ENCODE peak calls at places on chromosomes 7 and 10, in ten cellular contexts. N is AG04450, R is neural progenitor cell, M is lower lobe of right lung, Z is endothelial cell of umbilical vein, I is small intestine, B is GM23248, L is fibroblast of the aortic adventitia, E is HFF-Myc, V is DND-41. X is an unnamed sample.

GRCh38 chr7:29091722-29092121 is 54.6 kb downstream of the CPVL start:
- DNase-seq in E (no peak), Z (no peak), B (peak; percentile 37), V (no peak), L (no peak), N (no peak), I (peak; percentile 65), M (no peak), R (peak; percentile 11), X (no peak)

GRCh38 chr7:14309432-14309831 is 320.0 kb upstream of the ETV1 start:
- DNase-seq in I (no peak), V (no peak), E (no peak), M (no peak), B (no peak), L (no peak), N (no peak), R (no peak), Z (no peak), X (no peak)

GRCh38 chr7:149688836-149689590 is 84.4 kb downstream of the ZNF467 start:
- DNase-seq in V (no peak), L (peak; percentile 67), M (no peak), N (no peak), B (no peak), Z (no peak), R (no peak), E (no peak), I (no peak), X (no peak)

GRCh38 chr10:16995867-16996529 is 133.6 kb downstream of the CUBN start:
- DNase-seq in B (peak; percentile 76), N (no peak), R (peak; percentile 34), L (peak; percentile 79), M (no peak), I (no peak), Z (peak; percentile 96), E (no peak), V (no peak), X (peak; percentile 25)

GRCh38 chr10:116910924-116911323 is 61.6 kb downstream of the ENO4 start:
- DNase-seq in M (no peak), N (no peak), E (no peak), V (no peak), I (no peak), R (no peak), L (no peak), B (no peak), Z (no peak), X (no peak)

GRCh38 chr10:124162774-124163354 is 69.5 kb upstream of the CHST15 start:
- DNase-seq in Z (no peak), M (no peak), I (no peak), V (no peak), R (no peak), L (no peak), E (no peak), N (no peak), B (no peak), X (no peak)

GRCh38 chr7:151236406-151236805 is 4.1 kb downstream of the CHPF2 start:
- DNase-seq in L (no peak), Z (no peak), M (peak; percentile 25), V (no peak), B (no peak), N (no peak), E (no peak), I (no peak), R (no peak), X (no peak)

GRCh38 chr7:80244206-80244956 is 109.8 kb downstream of the GNAI1 start:
- DNase-seq in L (peak; percentile 15), N (no peak), Z (peak; percentile 6), V (no peak), I (no peak), B (peak; percentile 46), E (no peak), R (no peak), M (no peak), X (no peak)

GRCh38 chr10:131701131-131701947 is 199.5 kb upstream of the PPP2R2D start:
- DNase-seq in L (no peak), I (no peak), B (no peak), V (no peak), R (no peak), M (no peak), N (no peak), Z (no peak), E (no peak), X (no peak)

GRCh38 chr7:127409629-127410028 is 17.1 kb upstream of the ZNF800 start:
- DNase-seq in V (no peak), M (no peak), N (no peak), R (peak; percentile 43), L (peak; percentile 10), B (peak; percentile 5), E (no peak), Z (no peak), I (no peak), X (no peak)

GRCh38 chr7:111091623-111092370 is 870 bp downstream of the LRRN3 start:
- DNase-seq in M (no peak), R (peak; percentile 79), E (no peak), B (no peak), L (no peak), V (no peak), N (no peak), I (no peak), Z (peak; percentile 40), X (no peak)
- H3K4me3 ChIP-seq in M (peak overlapping the region; percentile 43), R (peak overlapping the region; percentile 28), E (peak overlapping the region; percentile 21), B (no peak overlapping the region), L (peak overlapping the region; percentile 13), V (no peak overlapping the region), N (peak overlapping the region; percentile 55), I (peak overlapping the region; percentile 26), Z (no peak overlapping the region), X (peak overlapping the region; percentile 35)

GRCh38 chr10:21518629-21519321 is 6.7 kb downstream of the SKIDA1 start:
- DNase-seq in L (peak; percentile 64), E (no peak), R (peak; percentile 65), B (peak; percentile 62), M (peak; percentile 38), N (no peak), V (no peak), Z (peak; percentile 61), I (no peak), X (no peak)

GRCh38 chr10:21519327-21519933 is 6.1 kb downstream of the SKIDA1 start:
- DNase-seq in B (peak; percentile 28), R (peak; percentile 14), V (no peak), L (no peak), I (no peak), M (no peak), N (no peak), Z (no peak), E (no peak), X (no peak)

GRCh38 chr10:21521910-21522533 is 3.5 kb downstream of the SKIDA1 start:
- DNase-seq in L (no peak), E (no peak), V (no peak), B (no peak), N (no peak), M (no peak), R (peak; percentile 24), I (no peak), Z (no peak), X (no peak)

GRCh38 chr10:21517983-21518628 is 7.4 kb downstream of the SKIDA1 start:
- DNase-seq in I (no peak), L (peak; percentile 56), N (no peak), B (peak; percentile 76), R (peak; percentile 67), E (no peak), V (no peak), M (no peak), Z (no peak), X (no peak)

GRCh38 chr10:21519981-21520436 is 5.5 kb downstream of the SKIDA1 start:
- DNase-seq in V (no peak), M (no peak), R (peak; percentile 53), Z (peak; percentile 84), B (peak; percentile 91), E (no peak), L (peak; percentile 85), N (no peak), I (peak; percentile 20), X (no peak)
- H3K4me3 ChIP-seq in V (no peak overlapping the region), M (peak overlapping the region; percentile 66), R (peak overlapping the region; percentile 99), Z (peak overlapping the region; percentile 86), B (peak overlapping the region; percentile 82), E (peak overlapping the region; percentile 68), L (peak overlapping the region; percentile 72), N (peak overlapping the region; percentile 70), I (peak overlapping the region; percentile 9), X (peak overlapping the region; percentile 69)

GRCh38 chr10:110141747-110142625 is 65.4 kb upstream of the MXI1 start:
- DNase-seq in R (no peak), V (no peak), B (no peak), N (no peak), Z (no peak), I (peak; percentile 87), E (no peak), L (no peak), M (peak; percentile 63), X (no peak)

GRCh38 chr10:110141185-110141584 is 66.2 kb upstream of the MXI1 start:
- DNase-seq in B (peak; percentile 65), L (peak; percentile 45), N (no peak), E (no peak), I (peak; percentile 95), M (no peak), R (no peak), Z (peak; percentile 62), V (no peak), X (no peak)

GRCh38 chr10:110138197-110138812 is 69.1 kb upstream of the MXI1 start:
- DNase-seq in V (no peak), E (peak; percentile 39), I (peak; percentile 68), M (no peak), R (peak; percentile 79), Z (peak; percentile 59), L (peak; percentile 79), N (peak; percentile 26), B (peak; percentile 75), X (no peak)

GRCh38 chr10:110144526-110144925 is 62.9 kb upstream of the MXI1 start:
- DNase-seq in B (no peak), L (no peak), R (no peak), I (no peak), N (no peak), Z (no peak), M (no peak), E (no peak), V (no peak), X (no peak)

GRCh38 chr10:110142965-110143364 is 64.4 kb upstream of the MXI1 start:
- DNase-seq in E (no peak), Z (no peak), R (no peak), I (no peak), V (no peak), B (no peak), L (no peak), N (no peak), M (no peak), X (no peak)
- H3K4me3 ChIP-seq in E (no peak overlapping the region), Z (no peak overlapping the region), R (no peak overlapping the region), I (no peak overlapping the region), V (no peak overlapping the region), B (no peak overlapping the region), L (no peak overlapping the region), N (no peak overlapping the region), M (no peak overlapping the region), X (no peak overlapping the region)

DNA sequence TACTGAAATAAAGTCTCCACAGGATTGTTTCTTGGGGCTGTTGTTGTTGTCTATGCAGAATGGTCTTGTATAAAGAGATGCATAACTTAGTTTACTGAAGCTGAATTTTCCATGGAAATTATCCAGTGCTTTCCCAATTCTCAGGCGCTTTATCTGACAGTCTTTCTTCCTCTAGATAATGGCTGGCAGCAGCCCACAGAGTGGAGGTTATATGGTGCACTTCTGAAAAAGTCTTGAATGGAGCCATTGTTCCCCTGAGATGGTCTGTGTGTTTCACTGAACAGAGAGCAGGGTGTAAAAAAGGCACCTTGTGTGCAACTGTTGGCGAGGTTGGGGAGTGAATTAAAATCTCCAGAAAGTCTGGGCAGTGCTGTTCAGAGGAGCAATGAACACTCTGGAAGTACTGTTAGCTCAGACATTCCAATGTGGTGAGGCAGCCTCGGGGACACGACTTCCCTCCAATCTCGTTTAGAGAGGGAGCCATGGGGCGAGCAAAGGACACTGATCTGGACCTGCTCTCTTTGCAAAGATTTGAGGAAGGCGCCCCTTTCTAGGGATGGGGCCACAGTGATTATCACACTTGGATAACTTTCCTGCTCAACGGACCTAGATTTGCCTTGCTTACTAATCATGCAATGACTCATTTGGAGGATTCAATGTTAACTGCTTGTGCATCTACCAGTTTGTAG is 2.0 kb upstream of the PLCE1 start:
- DNase-seq in Z (peak; percentile 29), B (peak; percentile 88), N (no peak), I (peak; percentile 72), M (no peak), E (no peak), L (peak; percentile 83), R (peak; percentile 51), V (no peak), X (peak; percentile 51)
- H3K4me3 ChIP-seq in Z (no peak overlapping the region), B (peak overlapping the region; percentile 60), N (no peak overlapping the region), I (no peak overlapping the region), M (no peak overlapping the region), E (no peak overlapping the region), L (peak overlapping the region; percentile 37), R (no peak overlapping the region), V (no peak overlapping the region), X (no peak overlapping the region)

X was measured in epithelial cell of proximal tubule.